ENCODE peak calls at places on chromosome 9, in four cellular contexts. One of them, this sample, is unnamed.

GRCh38 chr9:127741831-127742434 is 6.8 kb upstream of the TOR2A start:
- DNase-seq in A549: peak
- DNase-seq in AG10803: peak
- DNase-seq in GM06990: no peak
- DNase-seq in this sample: peak

GRCh38 chr9:14499976-14500375 is 186.0 kb upstream of the NFIB start:
- DNase-seq in A549: no peak
- DNase-seq in AG10803: no peak
- DNase-seq in GM06990: no peak
- DNase-seq in this sample: no peak

GRCh38 chr9:138015021-138015829 is 137.6 kb downstream of the CACNA1B start:
- DNase-seq in A549: no peak
- DNase-seq in AG10803: no peak
- DNase-seq in GM06990: no peak
- DNase-seq in this sample: no peak

GRCh38 chr9:33289501-33289900 is 815 bp upstream of the NFX1 start:
- DNase-seq in A549: no peak
- DNase-seq in AG10803: peak
- DNase-seq in GM06990: no peak
- DNase-seq in this sample: peak

GRCh38 chr9:14769235-14769580 is 46.7 kb upstream of the CER1 start:
- DNase-seq in A549: no peak
- DNase-seq in AG10803: peak
- DNase-seq in GM06990: no peak
- DNase-seq in this sample: no peak

GRCh38 chr9:112790231-112790774 is 39.7 kb downstream of the SNX30 start:
- DNase-seq in A549: no peak
- DNase-seq in AG10803: peak
- DNase-seq in GM06990: no peak
- DNase-seq in this sample: no peak

GRCh38 chr9:133759146-133759900 is 21.2 kb upstream of the SARDH start:
- DNase-seq in A549: no peak
- DNase-seq in AG10803: no peak
- DNase-seq in GM06990: no peak
- DNase-seq in this sample: no peak

GRCh38 chr9:134875376-134875775 is 5.2 kb upstream of the FCN2 start:
- DNase-seq in A549: no peak
- DNase-seq in AG10803: no peak
- DNase-seq in GM06990: no peak
- DNase-seq in this sample: no peak

GRCh38 chr9:120642129-120642528 is 62.2 kb upstream of the CDK5RAP2 start:
- DNase-seq in A549: no peak
- DNase-seq in AG10803: no peak
- DNase-seq in GM06990: no peak
- DNase-seq in this sample: no peak

GRCh38 chr9:80294955-80295354 is 723.2 kb downstream of the TLE4 start:
- DNase-seq in A549: no peak
- DNase-seq in AG10803: no peak
- DNase-seq in GM06990: no peak
- DNase-seq in this sample: no peak

GRCh38 chr9:95776131-95776530 is 99.4 kb upstream of the ERCC6L2 start:
- DNase-seq in A549: no peak
- DNase-seq in AG10803: peak
- DNase-seq in GM06990: no peak
- DNase-seq in this sample: peak

GRCh38 chr9:80873861-80874260 is 815.5 kb downstream of the TLE1 start:
- DNase-seq in A549: no peak
- DNase-seq in AG10803: peak
- DNase-seq in GM06990: no peak
- DNase-seq in this sample: peak

GRCh38 chr9:21585756-21586752 is 103.9 kb upstream of the IFNE start:
- DNase-seq in A549: no peak
- DNase-seq in AG10803: peak
- DNase-seq in GM06990: no peak
- DNase-seq in this sample: peak

GRCh38 chr9:132167192-132167591 is 5.3 kb downstream of the NTNG2 start:
- DNase-seq in A549: no peak
- DNase-seq in AG10803: no peak
- DNase-seq in GM06990: no peak
- DNase-seq in this sample: no peak

GRCh38 chr9:37969130-37969529 is 65.2 kb upstream of the SLC25A51 start:
- DNase-seq in A549: peak
- DNase-seq in AG10803: no peak
- DNase-seq in GM06990: no peak
- DNase-seq in this sample: peak

GRCh38 chr9:77015291-77016048 is 4.0 kb upstream of the FOXB2 start:
- DNase-seq in A549: no peak
- DNase-seq in AG10803: no peak
- DNase-seq in GM06990: no peak
- DNase-seq in this sample: no peak

GRCh38 chr9:122109035-122109813 is 16.1 kb upstream of the TTLL11 start:
- DNase-seq in A549: no peak
- DNase-seq in AG10803: no peak
- DNase-seq in GM06990: no peak
- DNase-seq in this sample: no peak

GRCh38 chr9:78835928-78836450 is 539.1 kb downstream of the PSAT1 start:
- DNase-seq in A549: no peak
- DNase-seq in AG10803: no peak
- DNase-seq in GM06990: no peak
- DNase-seq in this sample: no peak

GRCh38 chr9:100352201-100352726 is 478 bp downstream of the TEX10 start:
- DNase-seq in A549: peak
- DNase-seq in AG10803: peak
- DNase-seq in GM06990: no peak
- DNase-seq in this sample: no peak

GRCh38 chr9:138024831-138025291 is 147.3 kb downstream of the CACNA1B start:
- DNase-seq in A549: no peak
- DNase-seq in AG10803: no peak
- DNase-seq in GM06990: no peak
- DNase-seq in this sample: no peak

GRCh38 chr9:120985759-120986353 is 59.3 kb upstream of the TRAF1 start:
- DNase-seq in A549: peak
- DNase-seq in AG10803: peak
- DNase-seq in GM06990: no peak
- DNase-seq in this sample: peak

GRCh38 chr9:81557957-81558791 is 131.2 kb downstream of the TLE1 start:
- DNase-seq in A549: no peak
- DNase-seq in AG10803: peak
- DNase-seq in GM06990: no peak
- DNase-seq in this sample: peak

GRCh38 chr9:9615086-9615485 is 997.7 kb downstream of the PTPRD start:
- DNase-seq in A549: no peak
- DNase-seq in AG10803: no peak
- DNase-seq in GM06990: no peak
- DNase-seq in this sample: no peak

GRCh38 chr9:89497978-89498844 is at the start of gene SEMA4D:
- DNase-seq in A549: peak
- DNase-seq in AG10803: peak
- DNase-seq in GM06990: peak
- DNase-seq in this sample: peak

GRCh38 chr9:108746864-108747263 is 108.9 kb downstream of the ACTL7B start:
- DNase-seq in A549: no peak
- DNase-seq in AG10803: peak
- DNase-seq in GM06990: no peak
- DNase-seq in this sample: peak

GRCh38 chr9:123687246-123687721 is 242.6 kb downstream of the DENND1A start:
- DNase-seq in A549: no peak
- DNase-seq in AG10803: no peak
- DNase-seq in GM06990: no peak
- DNase-seq in this sample: no peak

GRCh38 chr9:88312517-88313103 is 75.6 kb upstream of the SPIN1 start:
- DNase-seq in A549: no peak
- DNase-seq in AG10803: no peak
- DNase-seq in GM06990: no peak
- DNase-seq in this sample: no peak

GRCh38 chr9:113600871-113601545 is 137.5 kb downstream of the RGS3 start:
- DNase-seq in A549: no peak
- DNase-seq in AG10803: no peak
- DNase-seq in GM06990: no peak
- DNase-seq in this sample: no peak

GRCh38 chr9:78826521-78826920 is 529.6 kb downstream of the PSAT1 start:
- DNase-seq in A549: no peak
- DNase-seq in AG10803: peak
- DNase-seq in GM06990: no peak
- DNase-seq in this sample: peak

GRCh38 chr9:89497181-89497963 is 541 bp downstream of the SEMA4D start:
- DNase-seq in A549: peak
- DNase-seq in AG10803: no peak
- DNase-seq in GM06990: peak
- DNase-seq in this sample: no peak

GRCh38 chr9:127158995-127159801 is 36.8 kb upstream of the ANGPTL2 start:
- DNase-seq in A549: peak
- DNase-seq in AG10803: peak
- DNase-seq in GM06990: no peak
- DNase-seq in this sample: peak

GRCh38 chr9:91089405-91090131 is 272.1 kb downstream of the AUH start:
- DNase-seq in A549: no peak
- DNase-seq in AG10803: peak
- DNase-seq in GM06990: no peak
- DNase-seq in this sample: peak

GRCh38 chr9:27499481-27499880 is 24.6 kb upstream of the IFNK start:
- DNase-seq in A549: peak
- DNase-seq in AG10803: peak
- DNase-seq in GM06990: no peak
- DNase-seq in this sample: peak

GRCh38 chr9:27503623-27504022 is 20.5 kb upstream of the IFNK start:
- DNase-seq in A549: no peak
- DNase-seq in AG10803: no peak
- DNase-seq in GM06990: no peak
- DNase-seq in this sample: no peak

GRCh38 chr9:27505744-27506161 is 18.3 kb upstream of the IFNK start:
- DNase-seq in A549: no peak
- DNase-seq in AG10803: no peak
- DNase-seq in GM06990: no peak
- DNase-seq in this sample: no peak

DNA sequence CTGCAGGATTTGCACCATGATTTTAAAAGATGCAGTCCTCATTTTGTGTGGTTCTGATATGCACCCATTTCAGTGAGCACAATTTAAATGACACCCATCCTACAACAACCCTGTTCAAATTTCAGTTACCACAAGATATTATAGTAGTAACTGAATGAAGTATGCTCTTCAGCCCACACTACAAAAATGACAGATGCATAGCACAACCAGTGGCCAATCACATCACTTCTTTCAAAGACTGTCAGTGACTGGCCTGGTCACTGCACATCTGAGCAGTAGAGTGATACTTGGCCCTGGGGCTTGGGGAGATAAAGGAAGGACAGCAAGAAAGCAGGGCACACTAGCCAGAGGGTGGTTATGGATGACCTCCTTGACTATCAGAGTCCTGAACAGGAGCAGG is 19.8 kb upstream of the IFNK start:
- DNase-seq in A549: no peak
- DNase-seq in AG10803: no peak
- DNase-seq in GM06990: no peak
- DNase-seq in this sample: no peak
- TF ChIP-seq CTCF in A549: no peak
- TF ChIP-seq CTCF in AG10803: no peak
- TF ChIP-seq CTCF in GM06990: no peak
- TF ChIP-seq CTCF in this sample: no peak

DNA sequence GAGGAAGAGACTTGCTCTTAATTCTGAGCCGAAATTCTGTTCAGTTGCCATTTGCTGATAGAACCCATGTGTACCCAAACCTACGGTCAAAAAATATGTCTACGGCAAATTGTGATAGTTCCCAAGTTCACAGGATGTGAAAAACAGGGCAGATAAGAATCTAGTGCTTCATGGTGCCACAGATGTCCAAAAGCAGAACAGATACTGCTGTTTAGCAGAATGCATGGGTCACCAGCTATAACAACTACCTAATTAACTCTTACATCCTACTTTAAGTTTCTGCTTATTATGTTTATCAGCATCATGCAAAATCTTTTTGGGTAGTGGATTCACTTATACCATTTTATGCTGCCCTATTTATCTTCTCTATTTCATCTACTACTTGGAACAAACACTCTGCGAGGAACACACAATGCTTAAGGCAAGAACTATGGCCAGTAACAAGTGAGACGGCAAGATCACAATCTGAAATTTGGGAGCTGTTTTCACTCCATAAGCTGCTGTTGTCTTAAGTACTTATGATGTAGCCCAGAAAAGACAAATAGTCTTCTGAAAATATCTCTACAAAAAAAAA is 232.1 kb downstream of the TLR4 start:
- DNase-seq in A549: no peak
- DNase-seq in AG10803: no peak
- DNase-seq in GM06990: peak
- DNase-seq in this sample: no peak
- H3K4me3 ChIP-seq in A549: no peak
- H3K4me3 ChIP-seq in AG10803: no peak
- H3K4me3 ChIP-seq in GM06990: no peak
- H3K4me3 ChIP-seq in this sample: no peak

DNA sequence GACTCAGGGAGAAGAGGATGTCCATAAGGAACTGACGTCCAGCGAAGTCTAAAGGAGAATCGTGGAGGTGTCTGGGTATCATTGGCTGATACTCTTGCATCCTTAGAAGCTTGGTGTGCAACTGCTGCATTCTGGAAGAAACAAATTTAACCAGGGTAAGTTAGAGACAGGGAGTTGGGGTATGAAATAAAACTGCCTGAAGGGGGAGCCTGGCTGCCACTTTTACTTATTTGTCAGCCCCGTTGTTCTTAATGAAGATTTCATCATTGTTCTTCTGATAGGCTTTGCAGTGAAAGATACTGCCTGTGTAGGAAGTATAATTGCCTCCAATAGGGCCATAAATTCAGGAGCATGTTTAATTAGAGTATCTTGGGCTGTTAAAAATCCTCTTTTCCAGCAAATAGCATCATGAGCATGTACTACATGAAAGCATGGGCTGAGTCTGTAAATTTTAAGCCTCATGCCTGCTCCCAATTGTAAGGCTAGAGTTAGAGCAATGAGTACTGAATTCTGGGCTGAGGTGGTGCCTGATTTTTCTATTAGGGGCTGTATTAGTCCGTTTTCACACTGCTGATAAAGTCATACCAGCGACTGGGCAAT is 1264.5 kb upstream of the ACO1 start:
- DNase-seq in A549: no peak
- DNase-seq in AG10803: no peak
- DNase-seq in GM06990: no peak
- DNase-seq in this sample: peak
- TF ChIP-seq CTCF in A549: peak
- TF ChIP-seq CTCF in AG10803: no peak
- TF ChIP-seq CTCF in GM06990: peak
- TF ChIP-seq CTCF in this sample: no peak

GRCh38 chr9:130266236-130267098 is 907 bp downstream of the HMCN2 start:
- DNase-seq in A549: no peak
- DNase-seq in AG10803: no peak
- DNase-seq in GM06990: no peak
- DNase-seq in this sample: no peak
- H3K4me3 ChIP-seq in A549: peak
- H3K4me3 ChIP-seq in AG10803: no peak
- H3K4me3 ChIP-seq in GM06990: no peak
- H3K4me3 ChIP-seq in this sample: no peak

This sample was measured in foreskin fibroblast.